ENCODE peak calls at places on chromosomes 1 and 21, in four cellular contexts. C is naive thymus-derived CD4-positive, alpha-beta T cell; V is AG04450; E is AG04449. U is an unnamed sample.

GRCh38 chr1:201016211-201016651 is 7.3 kb downstream of the KIF21B start:
- DNase-seq in C (no peak), V (peak), E (no peak), U (no peak)

GRCh38 chr1:21318714-21319159 is 28.5 kb upstream of the ECE1 start:
- DNase-seq in C (no peak), E (no peak), V (no peak), U (no peak)

GRCh38 chr1:93541045-93541444 is 93.1 kb downstream of the FNBP1L start:
- DNase-seq in E (no peak), C (no peak), V (no peak), U (no peak)

GRCh38 chr1:9687120-9687875 is 35.8 kb downstream of the PIK3CD start:
- DNase-seq in E (peak), V (peak), C (no peak), U (no peak)

GRCh38 chr1:46422261-46422871 is 28.2 kb downstream of the FAAH start:
- DNase-seq in E (no peak), C (no peak), V (no peak), U (no peak)

GRCh38 chr1:89590341-89591080 is 42.4 kb upstream of the LRRC8C start:
- DNase-seq in C (no peak), E (no peak), V (no peak), U (no peak)

GRCh38 chr1:227869851-227870305 is 54.4 kb downstream of the PRSS38 start:
- DNase-seq in V (no peak), E (no peak), C (peak), U (no peak)

GRCh38 chr1:43558346-43558841 is 27.7 kb downstream of the PTPRF start:
- DNase-seq in V (no peak), C (no peak), E (no peak), U (no peak)

GRCh38 chr1:100606438-100606837 is 68.5 kb downstream of the GPR88 start:
- DNase-seq in V (no peak), C (no peak), E (no peak), U (no peak)

GRCh38 chr1:13585599-13585965 is 1.9 kb downstream of the PDPN start:
- DNase-seq in E (no peak), C (no peak), V (no peak), U (no peak)

GRCh38 chr1:158055854-158056253 is 62.4 kb downstream of the KIRREL1 start:
- DNase-seq in C (no peak), V (no peak), E (no peak), U (peak)

GRCh38 chr1:67659229-67659628 is 25.8 kb upstream of the GADD45A start:
- DNase-seq in V (no peak), E (no peak), C (no peak), U (no peak)

GRCh38 chr1:108041360-108042143 is 76.6 kb upstream of the VAV3 start:
- DNase-seq in E (no peak), C (peak), V (no peak), U (peak)

GRCh38 chr1:4960782-4961475 is 306.5 kb downstream of the AJAP1 start:
- DNase-seq in C (no peak), V (no peak), E (no peak), U (no peak)

GRCh38 chr1:154847891-154848290 is 22.2 kb downstream of the KCNN3 start:
- DNase-seq in V (no peak), C (no peak), E (no peak), U (no peak)

GRCh38 chr1:228486596-228487335 is 416 bp upstream of the RNF187 start:
- DNase-seq in C (peak), V (peak), E (no peak), U (peak)

GRCh38 chr1:10082785-10083479 is 50.2 kb downstream of the UBE4B start:
- DNase-seq in E (peak), C (no peak), V (no peak), U (no peak)

GRCh38 chr1:36400825-36401601 is 3.3 kb upstream of the LSM10 start:
- DNase-seq in E (no peak), C (no peak), V (no peak), U (peak)

GRCh38 chr1:210248341-210248740 is 15.7 kb downstream of the SERTAD4 start:
- DNase-seq in E (no peak), V (no peak), C (no peak), U (no peak)

GRCh38 chr1:245363821-245364220 is 209.0 kb downstream of the KIF26B start:
- DNase-seq in E (no peak), C (no peak), V (no peak), U (no peak)

GRCh38 chr1:226176870-226177269 is 9.7 kb downstream of the ACBD3 start:
- DNase-seq in E (no peak), C (no peak), V (no peak), U (no peak)

GRCh38 chr1:147849097-147849873 is 53.3 kb upstream of the GJA8 start:
- DNase-seq in E (no peak), V (no peak), C (no peak), U (no peak)

GRCh38 chr21:44789880-44790279 is 11.7 kb downstream of the UBE2G2 start:
- DNase-seq in V (no peak), E (peak), C (no peak), U (no peak)

GRCh38 chr1:41629571-41629970 is 145.1 kb upstream of the EDN2 start:
- DNase-seq in E (peak), C (no peak), V (peak), U (no peak)

GRCh38 chr1:55402676-55403464 is 187.7 kb upstream of the USP24 start:
- DNase-seq in C (no peak), E (peak), V (no peak), U (no peak)

GRCh38 chr1:90720137-90720636 is 3.1 kb upstream of the BARHL2 start:
- DNase-seq in V (no peak), E (no peak), C (no peak), U (no peak)

GRCh38 chr1:53122194-53122846 is 20.1 kb downstream of the SLC1A7 start:
- DNase-seq in E (no peak), C (no peak), V (no peak), U (no peak)

GRCh38 chr1:36166938-36167910 is 11.3 kb downstream of the MAP7D1 start:
- DNase-seq in C (no peak), V (no peak), E (no peak), U (no peak)

GRCh38 chr1:53408013-53408754 is 51.0 kb upstream of the DMRTB1 start:
- DNase-seq in C (no peak), E (no peak), V (no peak), U (no peak)

GRCh38 chr1:212302745-212303383 is 17.7 kb downstream of the PPP2R5A start:
- DNase-seq in C (no peak), E (no peak), V (no peak), U (no peak)

GRCh38 chr1:206708058-206708457 is 23.4 kb downstream of the MAPKAPK2 start:
- DNase-seq in E (no peak), C (no peak), V (no peak), U (no peak)

GRCh38 chr21:34722684-34723300 is 54.0 kb downstream of the CLIC6 start:
- DNase-seq in C (peak), E (no peak), V (no peak), U (no peak)

GRCh38 chr1:218463194-218464156 is 118.3 kb downstream of the TGFB2 start:
- DNase-seq in V (no peak), E (no peak), C (no peak), U (no peak)

GRCh38 chr1:116386042-116386441 is 13.0 kb downstream of the ATP1A1 start:
- DNase-seq in E (no peak), C (no peak), V (no peak), U (no peak)

GRCh38 chr21:46110499-46111192 is 12.7 kb downstream of the COL6A2 start:
- DNase-seq in C (no peak), E (no peak), V (no peak), U (no peak)

GRCh38 chr1:14880456-14881316 is 272.9 kb upstream of the TMEM51 start:
- DNase-seq in V (no peak), C (no peak), E (peak), U (no peak)

GRCh38 chr1:9539829-9540550 is 725 bp downstream of the SLC25A33 start:
- DNase-seq in V (no peak), E (no peak), C (peak), U (peak)

U was measured in KG1.